ENCODE peak calls at places on chromosomes 5 and 9, in four cellular contexts. Y is colonic mucosa; G is fibroblast of lung; B is CD4-positive, CD25-positive, alpha-beta regulatory T cell. D is an unnamed sample.
A peak's percentile ranks its signal among the peaks of the same experiment; 100 is the strongest.

GRCh38 chr5:62969409-62970120 is 390.9 kb downstream of the LRRC70 start:
- DNase-seq in G (no peak), Y (no peak), B (no peak), D (no peak)

GRCh38 chr9:129649726-129650679 is 8.1 kb upstream of the ASB6 start:
- DNase-seq in G (no peak), Y (no peak), B (no peak), D (no peak)

GRCh38 chr9:73009649-73010288 is 56.9 kb upstream of the ALDH1A1 start:
- DNase-seq in B (no peak), Y (no peak), G (no peak), D (no peak)

GRCh38 chr5:125659316-125660071 is 763.7 kb upstream of the GRAMD2B start:
- DNase-seq in B (no peak), Y (no peak), G (peak; percentile 91), D (no peak)

GRCh38 chr9:109861918-109862317 is 81.9 kb downstream of the PALM2AKAP2 start:
- DNase-seq in Y (no peak), G (peak; percentile 30), B (no peak), D (no peak)

GRCh38 chr5:32505718-32506117 is 61.2 kb upstream of the ZFR start:
- DNase-seq in B (no peak), G (peak; percentile 88), Y (no peak), D (no peak)

GRCh38 chr9:35658894-35659220 is 765 bp downstream of the CCDC107 start:
- DNase-seq in G (peak; percentile 51), Y (peak; percentile 43), B (no peak), D (no peak)

GRCh38 chr5:122403965-122404364 is 91.9 kb downstream of the SNCAIP start:
- DNase-seq in B (no peak), G (peak; percentile 36), Y (no peak), D (no peak)

GRCh38 chr9:137685035-137685885 is 66.5 kb downstream of the EHMT1 start:
- DNase-seq in Y (no peak), B (no peak), G (peak; percentile 91), D (no peak)

GRCh38 chr9:101629624-101630023 is 34.9 kb upstream of the PPP3R2 start:
- DNase-seq in G (no peak), Y (no peak), B (no peak), D (no peak)

GRCh38 chr5:122126177-122126701 is 3.1 kb upstream of the ZNF474 start:
- DNase-seq in G (peak; percentile 63), Y (no peak), B (no peak), D (no peak)

GRCh38 chr5:14267166-14267838 is 124.2 kb downstream of the TRIO start:
- DNase-seq in B (no peak), G (no peak), Y (no peak), D (no peak)
- H3K4me1 ChIP-seq in B (no peaks in the 10 kb centered on the region), G (peaks cover 48% of the 10 kb centered on the region), Y (peaks cover 15% of the 10 kb centered on the region), D (peaks cover 5% of the 10 kb centered on the region)

DNA sequence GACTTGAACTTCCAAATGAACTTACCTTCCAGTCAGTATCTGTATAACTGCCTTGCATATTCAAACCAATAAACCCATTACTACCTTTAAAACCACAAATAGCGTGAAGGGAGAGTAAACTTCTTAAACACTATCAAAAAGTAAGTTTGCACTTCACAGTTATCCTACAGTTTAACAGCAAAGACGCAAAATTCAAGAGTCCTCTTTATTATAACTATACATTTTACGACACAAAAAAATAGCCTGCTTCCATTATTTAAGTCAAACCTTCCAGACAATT is 1.8 kb downstream of the PTBP3 start:
- DNase-seq in B (no peak), G (no peak), Y (no peak), D (peak; percentile 4)
- H3K4me1 ChIP-seq in B (peaks cover 57% of the 10 kb centered on the region), G (no peaks in the 10 kb centered on the region), Y (peaks cover 4% of the 10 kb centered on the region), D (peaks cover 43% of the 10 kb centered on the region)

DNA sequence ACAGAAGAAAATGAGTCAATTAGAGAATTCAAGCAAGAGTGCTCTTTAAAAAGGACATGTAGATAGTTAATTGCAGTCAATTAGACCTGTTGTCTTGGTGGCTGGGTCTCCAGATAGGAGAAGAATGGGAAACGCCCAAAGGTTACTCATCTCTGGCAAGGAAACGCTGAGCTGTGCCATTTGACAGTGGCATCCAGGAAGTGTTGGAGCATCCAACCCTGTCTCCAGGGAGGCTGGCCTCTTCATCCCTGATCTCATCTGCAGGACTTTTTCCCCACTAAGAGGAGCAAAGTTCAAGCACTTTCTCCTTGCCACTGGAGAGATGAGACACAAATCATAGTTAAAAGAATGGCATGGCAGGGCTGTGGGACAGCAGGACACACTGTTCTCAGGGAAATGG is 111.7 kb upstream of the MSX2 start:
- DNase-seq in G (no peak), Y (no peak), B (no peak), D (no peak)
- H3K4me1 ChIP-seq in G (no peaks in the 10 kb centered on the region), Y (no peaks in the 10 kb centered on the region), B (no peaks in the 10 kb centered on the region), D (no peaks in the 10 kb centered on the region)

GRCh38 chr9:23784962-23785361 is 41.1 kb downstream of the ELAVL2 start:
- DNase-seq in Y (no peak), B (no peak), G (no peak), D (no peak)

GRCh38 chr9:23789529-23790254 is 36.3 kb downstream of the ELAVL2 start:
- DNase-seq in G (no peak), Y (no peak), B (no peak), D (no peak)

DNA sequence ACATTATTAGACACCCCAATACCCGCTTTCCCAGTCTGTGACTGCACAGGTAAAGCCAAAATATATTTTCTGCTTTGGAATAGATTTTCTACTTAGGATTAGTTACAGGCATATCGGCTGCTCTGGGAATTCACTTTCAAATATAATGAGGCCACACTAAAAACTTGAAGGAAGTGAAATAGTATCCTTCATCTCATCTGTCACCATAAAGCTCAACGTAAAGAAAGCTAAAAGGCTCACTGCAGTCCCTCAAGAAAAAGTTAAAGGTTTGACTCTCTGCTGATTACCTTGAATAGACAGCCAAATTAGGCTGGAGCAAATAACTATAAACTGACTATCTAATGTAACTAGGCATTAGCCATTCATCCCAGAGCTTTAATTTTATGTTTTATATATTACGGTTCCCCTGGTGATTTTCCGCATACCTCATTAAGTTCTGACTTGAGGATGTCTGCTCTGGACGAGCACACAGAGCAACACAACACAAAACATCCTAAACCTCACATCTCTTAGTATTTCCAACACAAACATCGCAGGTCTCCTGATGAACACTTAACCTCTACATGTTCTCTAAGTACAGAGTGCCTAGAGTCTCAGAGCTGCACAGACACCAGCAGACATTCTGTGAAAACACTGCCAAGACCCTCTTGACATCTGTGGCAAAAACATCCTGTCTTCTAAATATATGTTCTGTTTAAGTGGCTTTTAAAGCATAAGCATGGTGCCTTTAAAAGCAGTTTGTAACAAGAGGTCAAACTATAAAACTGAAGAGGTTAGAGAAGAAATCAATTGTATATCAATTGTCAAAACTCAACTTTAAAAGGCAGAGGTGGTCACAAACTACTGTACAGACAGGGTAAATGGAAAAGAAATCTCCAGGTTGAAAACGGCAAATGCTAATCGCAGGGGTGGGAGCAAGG is 35.4 kb downstream of the ELAVL2 start:
- DNase-seq in B (no peak), Y (no peak), G (no peak), D (no peak)
- H3K4me1 ChIP-seq in B (no peaks in the 10 kb centered on the region), Y (no peaks in the 10 kb centered on the region), G (no peaks in the 10 kb centered on the region), D (no peaks in the 10 kb centered on the region)

D was measured in CD8-positive, alpha-beta memory T cell.